ENCODE peak calls at places on chromosomes 16 and 17, in ten cellular contexts. B is pons; Z is A172; Q is NCI-H460; F is body of pancreas; X is central memory CD4-positive, alpha-beta T cell; P is T-helper 17 cell; O is uterus; D is LoVo; R is HS-5. T is an unnamed sample.

GRCh38 chr17:68580236-68580903 is 20.8 kb downstream of the FAM20A start:
- DNase-seq in P (no peak), D (no peak), R (peak), F (no peak), Q (no peak), X (no peak), Z (no peak), B (no peak), O (peak), T (no peak)

GRCh38 chr16:84294196-84295142 is at the start of gene WFDC1:
- DNase-seq in X (no peak), O (no peak), P (no peak), Q (no peak), R (no peak), B (peak), Z (no peak), F (no peak), D (no peak), T (no peak)

GRCh38 chr16:56985288-56985961 is 3.9 kb upstream of the NLRC5 start:
- DNase-seq in O (peak), Z (peak), F (peak), R (peak), X (no peak), P (no peak), D (peak), Q (peak), B (no peak), T (peak)

GRCh38 chr17:3972281-3972731 is 8.1 kb upstream of the ATP2A3 start:
- DNase-seq in X (no peak), R (no peak), O (no peak), D (no peak), Q (no peak), Z (no peak), B (no peak), F (no peak), P (no peak), T (no peak)

GRCh38 chr16:57795431-57795878 is 6.8 kb downstream of the KIFC3 start:
- DNase-seq in B (no peak), R (no peak), O (no peak), P (no peak), D (peak), Q (peak), Z (peak), F (peak), X (no peak), T (no peak)

GRCh38 chr17:27895940-27896535 is 2.9 kb upstream of the LYRM9 start:
- DNase-seq in X (no peak), B (no peak), F (no peak), P (no peak), D (no peak), Q (no peak), R (no peak), Z (no peak), O (no peak), T (no peak)

GRCh38 chr16:64162613-64163375 is 959.1 kb downstream of the CDH11 start:
- DNase-seq in X (no peak), P (no peak), D (no peak), R (no peak), Z (no peak), F (no peak), O (no peak), Q (no peak), B (no peak), T (no peak)

GRCh38 chr16:86072328-86073102 is 173.6 kb downstream of the IRF8 start:
- DNase-seq in Z (peak), D (peak), P (no peak), O (peak), X (no peak), R (peak), F (peak), B (peak), Q (peak), T (peak)

GRCh38 chr16:29821663-29822115 is 1.4 kb downstream of the MVP start:
- DNase-seq in Q (no peak), X (no peak), B (no peak), R (no peak), P (no peak), Z (peak), D (peak), O (peak), F (no peak), T (no peak)

GRCh38 chr17:16534236-16534635 is 34.8 kb downstream of the ZNF287 start:
- DNase-seq in P (no peak), Z (no peak), B (no peak), X (no peak), Q (no peak), O (no peak), R (no peak), F (no peak), D (no peak), T (no peak)

GRCh38 chr16:58267524-58268243 is 27.1 kb downstream of the PRSS54 start:
- DNase-seq in O (no peak), P (no peak), D (peak), X (no peak), R (no peak), Z (no peak), Q (no peak), B (no peak), F (no peak), T (no peak)

GRCh38 chr17:76812248-76812647 is 56.0 kb upstream of the MGAT5B start:
- DNase-seq in P (no peak), O (no peak), Z (no peak), B (no peak), D (no peak), R (no peak), X (no peak), Q (no peak), F (no peak), T (no peak)

GRCh38 chr17:73956595-73957465 is 246.6 kb upstream of the RPL38 start:
- DNase-seq in P (peak), Q (peak), F (peak), R (no peak), X (peak), B (peak), D (no peak), O (no peak), Z (peak), T (no peak)

GRCh38 chr16:9125658-9126492 is 34.4 kb downstream of the HAPSTR1 start:
- DNase-seq in Q (no peak), R (no peak), O (no peak), F (no peak), X (no peak), D (no peak), B (no peak), Z (no peak), P (no peak), T (no peak)

GRCh38 chr16:70715860-70716357 is 30.1 kb upstream of the MTSS2 start:
- DNase-seq in Q (no peak), B (peak), X (no peak), P (no peak), F (peak), O (no peak), R (no peak), Z (peak), D (no peak), T (no peak)

GRCh38 chr17:28788100-28788499 is 44.3 kb downstream of the TRAF4 start:
- DNase-seq in D (no peak), Z (no peak), Q (no peak), P (no peak), O (no peak), B (no peak), R (no peak), X (no peak), F (no peak), T (no peak)

GRCh38 chr17:36722121-36722902 is 120.9 kb downstream of the MRM1 start:
- DNase-seq in F (peak), B (peak), Q (no peak), O (peak), R (no peak), P (peak), Z (peak), X (peak), D (peak), T (no peak)

GRCh38 chr16:68021490-68021889 is 1.5 kb downstream of the DDX28 start:
- DNase-seq in O (no peak), X (no peak), D (no peak), Z (no peak), R (no peak), F (no peak), P (no peak), B (no peak), Q (no peak), T (no peak)

GRCh38 chr17:75078097-75079022 is 9.4 kb upstream of the SLC16A5 start:
- DNase-seq in Z (peak), R (no peak), O (no peak), D (peak), Q (no peak), P (no peak), B (no peak), F (peak), X (no peak), T (peak)

GRCh38 chr16:2979669-2980226 is 498 bp downstream of the PKMYT1 start:
- DNase-seq in P (no peak), R (no peak), Q (no peak), Z (no peak), D (no peak), O (no peak), B (no peak), F (no peak), X (no peak), T (no peak)

GRCh38 chr16:19601083-19601976 is 45.8 kb downstream of the VPS35L start:
- DNase-seq in O (peak), P (no peak), Z (peak), R (peak), F (peak), B (peak), Q (peak), D (peak), X (peak), T (no peak)

GRCh38 chr17:66965801-66966528 is 1.5 kb downstream of the CACNG4 start:
- DNase-seq in F (peak), B (no peak), X (no peak), R (no peak), O (no peak), Z (no peak), Q (no peak), D (no peak), P (no peak), T (no peak)

GRCh38 chr17:2445638-2446037 is 44.8 kb upstream of the MNT start:
- DNase-seq in B (no peak), P (no peak), O (no peak), Z (no peak), Q (no peak), X (no peak), D (no peak), F (no peak), R (no peak), T (no peak)

GRCh38 chr17:7023576-7024401 is 939 bp downstream of the BCL6B start:
- DNase-seq in B (peak), P (peak), O (peak), X (peak), F (peak), D (no peak), Q (peak), R (no peak), Z (no peak), T (no peak)

GRCh38 chr16:85193876-85194275 is 81.6 kb upstream of the CIBAR2 start:
- DNase-seq in P (no peak), B (no peak), Q (no peak), Z (no peak), D (no peak), X (no peak), F (no peak), R (no peak), O (no peak), T (no peak)

GRCh38 chr17:43125967-43126910 is 1.1 kb upstream of the BRCA1 start:
- DNase-seq in Z (no peak), B (no peak), R (no peak), O (no peak), P (no peak), X (no peak), F (no peak), Q (peak), D (no peak), T (no peak)

GRCh38 chr17:64500487-64500859 is 3.6 kb upstream of the POLG2 start:
- DNase-seq in P (no peak), B (no peak), Z (no peak), X (peak), F (no peak), D (no peak), R (no peak), Q (no peak), O (no peak), T (no peak)

GRCh38 chr16:89052191-89052787 is 41.4 kb upstream of the ACSF3 start:
- DNase-seq in B (no peak), O (no peak), Z (no peak), D (peak), P (no peak), Q (peak), X (no peak), F (no peak), R (no peak), T (no peak)

GRCh38 chr16:13961099-13961811 is 41.3 kb downstream of the ERCC4 start:
- DNase-seq in F (no peak), Z (no peak), Q (no peak), R (no peak), B (no peak), X (no peak), P (no peak), D (no peak), O (no peak), T (no peak)

GRCh38 chr16:361872-362701 is 8.3 kb downstream of the MRPL28 start:
- DNase-seq in B (peak), O (no peak), F (peak), X (peak), Z (peak), Q (peak), R (peak), P (peak), D (peak), T (peak)

GRCh38 chr16:3654249-3654991 is at the start of gene DNASE1:
- DNase-seq in P (peak), B (peak), O (peak), R (peak), Z (peak), D (peak), X (peak), F (peak), Q (peak), T (peak)

GRCh38 chr16:28068976-28069375 is 5.5 kb upstream of the GSG1L start:
- DNase-seq in D (no peak), Q (no peak), B (no peak), O (no peak), R (no peak), P (no peak), X (no peak), Z (no peak), F (no peak), T (no peak)